ENCODE peak calls at places on chromosomes 3 and 15, in six cellular contexts. E is H1, C is K562, B is HepG2, Y is SK-N-SH, Q is GM12878. K is an unnamed sample.

GRCh38 chr3:153045150-153045549 is 116.9 kb upstream of the RAP2B start:
- DNase-seq in E (no peak), C (no peak), B (no peak), Y (no peak), Q (no peak), K (no peak)

GRCh38 chr15:22883196-22883595 is 44.7 kb downstream of the NIPA2 start:
- DNase-seq in E (no peak), C (no peak), B (no peak), Y (no peak), Q (no peak), K (no peak)

GRCh38 chr3:184874709-184875644 is 63.0 kb downstream of the VPS8 start:
- DNase-seq in E (no peak), C (peak), B (peak), Y (peak), Q (no peak), K (peak)

GRCh38 chr3:171813897-171814460 is 3.7 kb upstream of the PLD1 start:
- DNase-seq in E (no peak), C (peak), B (no peak), Y (no peak), Q (peak), K (peak)

GRCh38 chr3:128322030-128323022 is 144.4 kb downstream of the DNAJB8 start:
- DNase-seq in E (peak), C (peak), B (no peak), Y (no peak), Q (no peak), K (peak)

GRCh38 chr3:117788086-117788485 is 1078.5 kb downstream of the TUSC7 start:
- DNase-seq in E (no peak), C (no peak), B (no peak), Y (no peak), Q (no peak), K (no peak)

GRCh38 chr3:102069211-102069662 is 219.9 kb downstream of the NFKBIZ start:
- DNase-seq in E (no peak), C (no peak), B (no peak), Y (no peak), Q (no peak), K (no peak)

GRCh38 chr3:115280531-115280930 is 133.4 kb upstream of the ZBTB20 start:
- DNase-seq in E (no peak), C (no peak), B (no peak), Y (no peak), Q (no peak), K (no peak)

GRCh38 chr3:98874602-98875249 is 26.8 kb downstream of the DCBLD2 start:
- DNase-seq in E (no peak), C (peak), B (no peak), Y (no peak), Q (no peak), K (no peak)

GRCh38 chr3:98877132-98877531 is 24.4 kb downstream of the DCBLD2 start:
- DNase-seq in E (no peak), C (no peak), B (no peak), Y (no peak), Q (no peak), K (no peak)

GRCh38 chr3:98875535-98875934 is 26.0 kb downstream of the DCBLD2 start:
- DNase-seq in E (no peak), C (peak), B (peak), Y (no peak), Q (no peak), K (no peak)
- TF ChIP-seq POLR2AphosphoS5 in E (no peak), C (peak), B (no peak), Y (no peak), Q (no peak), K (no peak)

GRCh38 chr3:22923686-22924085 is 279.4 kb upstream of the UBE2E2 start:
- DNase-seq in E (no peak), C (no peak), B (no peak), Y (no peak), Q (no peak), K (no peak)

GRCh38 chr3:22916933-22917332 is 286.2 kb upstream of the UBE2E2 start:
- DNase-seq in E (no peak), C (no peak), B (no peak), Y (no peak), Q (no peak), K (no peak)

GRCh38 chr3:22922317-22922716 is 280.8 kb upstream of the UBE2E2 start:
- DNase-seq in E (no peak), C (no peak), B (no peak), Y (peak), Q (no peak), K (no peak)
- TF ChIP-seq CTCF in E (no peak), C (no peak), B (no peak), Y (peak), Q (peak), K (no peak)

GRCh38 chr15:98809273-98809672 is 160.9 kb downstream of the IGF1R start:
- DNase-seq in E (no peak), C (no peak), B (no peak), Y (no peak), Q (no peak), K (no peak)
- TF ChIP-seq GABPA in E (no peak), C (no peak), B (no peak), Y (no peak), Q (no peak), K (no peak)

GRCh38 chr3:134008630-134009156 is 21.0 kb downstream of the SLCO2A1 start:
- DNase-seq in E (no peak), C (no peak), B (no peak), Y (no peak), Q (no peak), K (no peak)
- TF ChIP-seq POLR2AphosphoS5 in E (no peak), C (no peak), B (no peak), Y (peak), Q (no peak), K (no peak)

DNA sequence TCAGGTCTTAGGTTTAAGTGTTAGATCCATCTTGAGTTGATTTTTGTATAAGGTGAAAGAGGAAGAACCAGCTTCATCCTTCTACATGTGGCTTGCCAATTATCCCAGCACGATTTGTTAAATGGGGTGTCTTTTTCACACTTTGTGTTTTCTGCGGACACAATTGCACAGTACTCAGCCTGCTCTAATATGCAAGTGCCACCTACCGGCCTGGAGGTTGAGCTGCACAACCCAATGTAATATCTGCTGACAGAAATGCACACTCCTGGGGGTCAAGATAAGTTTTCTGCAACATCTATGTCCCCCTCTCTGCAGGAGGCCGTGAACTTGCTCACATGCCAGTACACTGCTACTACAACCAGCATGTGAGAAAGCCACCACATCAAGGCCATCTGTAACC is 791.9 kb upstream of the ROBO1 start:
- DNase-seq in E (no peak), C (no peak), B (peak), Y (no peak), Q (no peak), K (no peak)
- TF ChIP-seq CTCF in E (no peak), C (no peak), B (peak), Y (peak), Q (peak), K (no peak)

DNA sequence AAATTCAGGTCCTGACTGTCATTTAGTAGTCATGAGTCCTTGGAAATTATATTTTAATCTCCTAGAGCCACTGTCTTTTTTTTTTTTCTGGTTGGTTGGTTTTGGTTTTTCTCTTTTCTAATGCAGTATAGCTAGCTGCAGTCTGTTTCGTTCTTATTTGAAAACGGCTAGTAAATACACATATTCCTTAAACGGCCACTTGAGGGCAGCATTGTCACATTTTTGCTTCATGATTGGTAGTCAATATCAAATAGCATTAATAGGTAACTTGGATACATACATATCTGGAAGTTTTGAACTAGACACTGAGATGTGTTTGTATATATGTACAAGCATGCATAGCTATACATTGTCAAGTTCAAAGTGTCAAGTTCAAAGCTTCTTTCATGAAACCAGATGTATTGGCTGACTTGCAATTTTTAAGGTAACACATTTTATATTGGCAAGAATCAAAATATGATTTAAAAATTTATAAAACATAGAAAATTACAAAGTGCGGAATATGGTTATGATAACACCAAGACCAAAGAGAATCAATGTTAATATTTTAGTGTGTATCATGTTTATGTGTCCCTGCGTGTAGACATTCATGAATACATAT is 22.5 kb downstream of the GABRA5 start:
- DNase-seq in E (peak), C (peak), B (peak), Y (peak), Q (peak), K (peak)
- TF ChIP-seq GABPA in E (no peak), C (no peak), B (no peak), Y (no peak), Q (no peak), K (no peak)

DNA sequence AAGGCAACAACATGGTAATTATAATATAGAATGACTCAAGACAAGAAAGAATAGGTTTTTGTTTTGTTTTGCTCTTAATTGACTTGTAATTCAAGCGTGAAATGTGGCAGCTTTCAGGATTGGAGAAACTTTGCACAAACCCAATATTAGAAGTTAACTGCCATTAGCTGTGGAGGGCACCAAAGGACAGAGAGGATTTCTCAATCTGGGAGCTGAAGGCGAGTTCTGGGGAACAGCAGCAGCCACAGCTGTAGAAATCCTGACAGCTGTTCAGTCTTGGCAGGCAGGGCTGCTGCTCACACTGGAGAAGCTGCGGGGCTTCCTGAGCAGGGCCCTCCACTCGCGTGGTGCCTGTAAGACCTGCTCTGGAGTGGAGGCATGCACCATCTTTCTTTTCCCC is 182.2 kb upstream of the IL12A start:
- DNase-seq in E (no peak), C (no peak), B (no peak), Y (no peak), Q (no peak), K (no peak)
- TF ChIP-seq POLR2AphosphoS5 in E (no peak), C (no peak), B (no peak), Y (no peak), Q (no peak), K (no peak)